ENCODE peak calls at places on chromosomes 1 and 21, in eight cellular contexts. X is A549, P is stomach, G is heart left ventricle, D is NCI-H187, U is ovary, L is anterior cingulate cortex, N is H4. R is an unnamed sample.

GRCh38 chr21:25936776-25937175 is 202.0 kb downstream of the GABPA start:
- DNase-seq in X (no peak), P (no peak), G (no peak), D (no peak), U (no peak), L (no peak), N (no peak), R (peak; percentile 61)

GRCh38 chr1:232306269-232306911 is 323.5 kb downstream of the SIPA1L2 start:
- DNase-seq in X (no peak), P (peak; percentile 76), G (peak; percentile 47), D (no peak), U (peak; percentile 50), L (no peak), N (no peak), R (peak; percentile 22)

GRCh38 chr1:198121058-198121829 is 35.6 kb upstream of the NEK7 start:
- DNase-seq in X (peak; percentile 87), P (no peak), G (peak; percentile 20), D (no peak), U (no peak), L (no peak), N (peak; percentile 66), R (no peak)

GRCh38 chr1:205300149-205300548 is 21.4 kb downstream of the NUAK2 start:
- DNase-seq in X (no peak), P (no peak), G (no peak), D (no peak), U (no peak), L (no peak), N (no peak), R (no peak)

GRCh38 chr1:87985071-87985470 is 656.4 kb downstream of the LMO4 start:
- DNase-seq in X (no peak), P (no peak), G (no peak), D (no peak), U (no peak), L (no peak), N (no peak), R (no peak)

GRCh38 chr1:114145504-114146160 is 8.0 kb downstream of the SYT6 start:
- DNase-seq in X (no peak), P (no peak), G (no peak), D (no peak), U (no peak), L (no peak), N (no peak), R (no peak)

GRCh38 chr1:230348386-230349022 is 77.6 kb downstream of the PGBD5 start:
- DNase-seq in X (no peak), P (no peak), G (no peak), D (no peak), U (no peak), L (no peak), N (no peak), R (no peak)

GRCh38 chr1:8337776-8338525 is 20.0 kb downstream of the SLC45A1 start:
- DNase-seq in X (no peak), P (no peak), G (no peak), D (no peak), U (no peak), L (no peak), N (no peak), R (no peak)

GRCh38 chr21:31731112-31731801 is 661 bp downstream of the SCAF4 start:
- DNase-seq in X (no peak), P (peak; percentile 40), G (peak; percentile 56), D (peak; percentile 10), U (peak; percentile 72), L (no peak), N (no peak), R (no peak)

GRCh38 chr21:32545948-32546441 is 39.3 kb downstream of the TCP10L start:
- DNase-seq in X (no peak), P (no peak), G (no peak), D (no peak), U (no peak), L (no peak), N (no peak), R (no peak)

GRCh38 chr1:109091196-109092193 is 931 bp downstream of the TMEM167B start:
- DNase-seq in X (peak; percentile 46), P (no peak), G (no peak), D (no peak), U (no peak), L (no peak), N (no peak), R (no peak)

GRCh38 chr1:69221492-69221990 is 346.2 kb upstream of the LRRC7 start:
- DNase-seq in X (no peak), P (no peak), G (no peak), D (no peak), U (no peak), L (no peak), N (peak; percentile 31), R (no peak)

GRCh38 chr21:35014302-35015044 is 34.6 kb downstream of the RUNX1 start:
- DNase-seq in X (no peak), P (no peak), G (no peak), D (no peak), U (no peak), L (no peak), N (no peak), R (no peak)

GRCh38 chr1:202711949-202712635 is 1.8 kb upstream of the SYT2 start:
- DNase-seq in X (no peak), P (no peak), G (no peak), D (no peak), U (peak; percentile 15), L (no peak), N (no peak), R (no peak)

GRCh38 chr21:45990741-45991605 is 9.4 kb downstream of the COL6A1 start:
- DNase-seq in X (no peak), P (no peak), G (peak; percentile 27), D (no peak), U (peak; percentile 44), L (no peak), N (no peak), R (no peak)